ENCODE peak calls at places on chromosomes 6 and 20, in six cellular contexts. T, C, L, B, G and D are unnamed samples.

GRCh38 chr6:161347988-161348627 is 74.2 kb upstream of the AGPAT4 start:
- DNase-seq in G (no peak), L (no peak), B (no peak), C (no peak), T (no peak), D (no peak)

GRCh38 chr20:32017711-32018251 is 7.5 kb downstream of the CCM2L start:
- DNase-seq in L (no peak), G (peak; percentile 79), B (peak; percentile 90), C (peak; percentile 19), T (peak; percentile 51), D (no peak)

GRCh38 chr6:76814496-76815458 is 648.5 kb downstream of the HTR1B start:
- DNase-seq in C (no peak), B (no peak), G (no peak), L (no peak), T (no peak), D (no peak)

GRCh38 chr6:84825461-84825860 is 61.1 kb upstream of the TBX18 start:
- DNase-seq in L (no peak), C (peak; percentile 78), T (no peak), G (no peak), B (no peak), D (no peak)

GRCh38 chr6:108002365-108003221 is 44.6 kb upstream of the SEC63 start:
- DNase-seq in L (no peak), C (peak; percentile 4), B (peak; percentile 34), T (no peak), G (no peak), D (no peak)

GRCh38 chr20:22723659-22724058 is 139.3 kb upstream of the FOXA2 start:
- DNase-seq in B (no peak), T (no peak), C (no peak), G (no peak), L (no peak), D (no peak)

GRCh38 chr20:32626859-32627636 is 41.9 kb upstream of the NOL4L start:
- DNase-seq in B (no peak), T (no peak), C (peak; percentile 35), G (peak; percentile 79), L (no peak), D (no peak)

GRCh38 chr20:46631212-46631869 is 19.9 kb downstream of the SLC13A3 start:
- DNase-seq in L (no peak), G (no peak), C (no peak), T (no peak), B (no peak), D (no peak)

GRCh38 chr20:55004044-55004443 is 528.7 kb downstream of the DOK5 start:
- DNase-seq in B (no peak), T (no peak), C (no peak), L (no peak), G (no peak), D (no peak)

GRCh38 chr6:147078602-147079001 is 125.6 kb upstream of the STXBP5 start:
- DNase-seq in L (no peak), C (peak; percentile 15), T (no peak), G (no peak), B (no peak), D (no peak)

GRCh38 chr20:32984196-32984595 is 20.0 kb downstream of the SUN5 start:
- DNase-seq in L (no peak), T (no peak), C (no peak), G (peak; percentile 34), B (peak; percentile 46), D (peak; percentile 15)

GRCh38 chr6:151962246-151962846 is 154.9 kb downstream of the ESR1 start:
- DNase-seq in L (no peak), G (no peak), B (no peak), C (peak; percentile 60), T (no peak), D (no peak)

GRCh38 chr20:51880188-51880587 is 77.9 kb upstream of the SALL4 start:
- DNase-seq in L (no peak), C (no peak), G (no peak), T (no peak), B (no peak), D (no peak)

GRCh38 chr20:23200914-23201313 is 114.8 kb upstream of the CD93 start:
- DNase-seq in L (peak; percentile 50), T (no peak), C (peak; percentile 61), G (no peak), B (peak; percentile 72), D (no peak)

GRCh38 chr20:50929299-50930138 is 1.7 kb downstream of the ADNP start:
- DNase-seq in B (peak; percentile 91), G (peak; percentile 95), L (peak; percentile 93), T (peak; percentile 92), C (peak; percentile 94), D (peak; percentile 96)

GRCh38 chr6:148509789-148510581 is 167.3 kb downstream of the SASH1 start:
- DNase-seq in C (peak; percentile 87), G (no peak), B (peak; percentile 17), L (no peak), T (no peak), D (peak; percentile 90)